ENCODE peak calls at places on chromosomes 2 and 18, in ten cellular contexts. N is tibial artery; U is A549; X is neural progenitor cell; V is upper lobe of right lung; R is foreskin fibroblast; J is kidney epithelial cell; B is IMR-90; W is CD4-positive, alpha-beta memory T cell; F is astrocyte of the spinal cord. H is an unnamed sample.

GRCh38 chr18:59065684-59066083 is 74.0 kb upstream of the SEC11C start:
- DNase-seq in N (no peak), U (peak), X (no peak), V (no peak), R (no peak), J (no peak), B (no peak), W (no peak), F (no peak), H (no peak)

GRCh38 chr18:61754039-61754583 is 138.7 kb downstream of the RNF152 start:
- DNase-seq in N (no peak), U (no peak), X (no peak), V (no peak), R (no peak), J (no peak), B (no peak), W (no peak), F (no peak), H (no peak)

GRCh38 chr18:56532176-56532840 is 106.1 kb downstream of the TXNL1 start:
- DNase-seq in N (no peak), U (no peak), X (no peak), V (no peak), R (no peak), J (no peak), B (peak), W (no peak), F (peak), H (no peak)

GRCh38 chr2:55885129-55885943 is 38.2 kb downstream of the EFEMP1 start:
- DNase-seq in N (no peak), U (peak), X (no peak), V (no peak), R (peak), J (peak), B (peak), W (no peak), F (peak), H (peak)

GRCh38 chr2:110655701-110656100 is 22.2 kb downstream of the BUB1 start:
- DNase-seq in N (no peak), U (no peak), X (no peak), V (no peak), R (no peak), J (no peak), B (peak), W (no peak), F (peak), H (no peak)

GRCh38 chr2:58289029-58289428 is 47.9 kb upstream of the FANCL start:
- DNase-seq in N (no peak), U (peak), X (no peak), V (no peak), R (no peak), J (no peak), B (peak), W (no peak), F (no peak), H (no peak)

GRCh38 chr2:25639131-25639530 is 34.2 kb downstream of the DTNB start:
- DNase-seq in N (no peak), U (no peak), X (no peak), V (no peak), R (peak), J (no peak), B (peak), W (no peak), F (no peak), H (no peak)

GRCh38 chr2:210399440-210400041 is 77.0 kb downstream of the LANCL1 start:
- DNase-seq in N (no peak), U (peak), X (no peak), V (no peak), R (no peak), J (no peak), B (peak), W (no peak), F (peak), H (peak)

GRCh38 chr2:62724886-62725711 is 19.6 kb downstream of the EHBP1 start:
- DNase-seq in N (no peak), U (peak), X (peak), V (no peak), R (no peak), J (no peak), B (no peak), W (peak), F (no peak), H (peak)

GRCh38 chr18:67417864-67418523 is 98.5 kb downstream of the DSEL start:
- DNase-seq in N (no peak), U (peak), X (no peak), V (no peak), R (peak), J (no peak), B (peak), W (peak), F (peak), H (peak)

GRCh38 chr2:27736890-27737204 is 34.7 kb upstream of the MRPL33 start:
- DNase-seq in N (no peak), U (no peak), X (no peak), V (no peak), R (no peak), J (no peak), B (no peak), W (no peak), F (no peak), H (no peak)

GRCh38 chr2:222305510-222306392 is 7.0 kb upstream of the PAX3 start:
- DNase-seq in N (no peak), U (peak), X (peak), V (no peak), R (peak), J (no peak), B (no peak), W (no peak), F (peak), H (peak)

GRCh38 chr2:152550386-152550785 is 166.9 kb downstream of the PRPF40A start:
- DNase-seq in N (no peak), U (no peak), X (no peak), V (no peak), R (no peak), J (no peak), B (peak), W (no peak), F (no peak), H (no peak)

GRCh38 chr2:176118606-176119370 is 2.2 kb downstream of the HOXD10 start:
- DNase-seq in N (no peak), U (peak), X (peak), V (no peak), R (no peak), J (no peak), B (no peak), W (no peak), F (no peak), H (peak)

GRCh38 chr2:54881759-54882158 is 158.3 kb downstream of the EML6 start:
- DNase-seq in N (no peak), U (no peak), X (no peak), V (no peak), R (no peak), J (no peak), B (no peak), W (no peak), F (no peak), H (no peak)

GRCh38 chr18:3281456-3282400 is 19.8 kb downstream of the MYL12B start:
- DNase-seq in N (no peak), U (peak), X (peak), V (no peak), R (peak), J (no peak), B (peak), W (no peak), F (peak), H (peak)

GRCh38 chr18:12883684-12884520 is at the start of gene PTPN2:
- DNase-seq in N (peak), U (peak), X (peak), V (peak), R (peak), J (peak), B (peak), W (peak), F (peak), H (peak)

GRCh38 chr18:12884521-12885323 is 685 bp upstream of the PTPN2 start:
- DNase-seq in N (peak), U (no peak), X (no peak), V (no peak), R (no peak), J (no peak), B (no peak), W (no peak), F (peak), H (no peak)

GRCh38 chr18:12883003-12883683 is 894 bp downstream of the PTPN2 start:
- DNase-seq in N (peak), U (no peak), X (peak), V (no peak), R (no peak), J (no peak), B (no peak), W (peak), F (no peak), H (no peak)

GRCh38 chr18:12880532-12880892 is 3.5 kb downstream of the PTPN2 start:
- DNase-seq in N (no peak), U (no peak), X (no peak), V (no peak), R (no peak), J (no peak), B (no peak), W (no peak), F (no peak), H (no peak)

GRCh38 chr18:12882416-12882815 is 1.6 kb downstream of the PTPN2 start:
- DNase-seq in N (no peak), U (no peak), X (no peak), V (no peak), R (peak), J (no peak), B (peak), W (no peak), F (peak), H (no peak)
- H3K4me3 ChIP-seq in N (no peak), U (peak), X (peak), V (peak), R (peak), J (peak), B (peak), W (peak), F (peak), H (peak)

GRCh38 chr2:170869036-170869435 is 52.3 kb downstream of the GAD1 start:
- DNase-seq in N (no peak), U (no peak), X (no peak), V (no peak), R (no peak), J (no peak), B (no peak), W (no peak), F (no peak), H (no peak)

GRCh38 chr2:170869461-170869860 is 52.8 kb downstream of the GAD1 start:
- DNase-seq in N (no peak), U (no peak), X (no peak), V (no peak), R (no peak), J (no peak), B (no peak), W (no peak), F (no peak), H (no peak)

GRCh38 chr2:170878061-170878460 is 51.0 kb upstream of the GORASP2 start:
- DNase-seq in N (no peak), U (no peak), X (no peak), V (no peak), R (no peak), J (no peak), B (peak), W (no peak), F (peak), H (no peak)

GRCh38 chr2:170878505-170878904 is 50.5 kb upstream of the GORASP2 start:
- DNase-seq in N (no peak), U (no peak), X (no peak), V (no peak), R (no peak), J (no peak), B (no peak), W (no peak), F (peak), H (no peak)

DNA sequence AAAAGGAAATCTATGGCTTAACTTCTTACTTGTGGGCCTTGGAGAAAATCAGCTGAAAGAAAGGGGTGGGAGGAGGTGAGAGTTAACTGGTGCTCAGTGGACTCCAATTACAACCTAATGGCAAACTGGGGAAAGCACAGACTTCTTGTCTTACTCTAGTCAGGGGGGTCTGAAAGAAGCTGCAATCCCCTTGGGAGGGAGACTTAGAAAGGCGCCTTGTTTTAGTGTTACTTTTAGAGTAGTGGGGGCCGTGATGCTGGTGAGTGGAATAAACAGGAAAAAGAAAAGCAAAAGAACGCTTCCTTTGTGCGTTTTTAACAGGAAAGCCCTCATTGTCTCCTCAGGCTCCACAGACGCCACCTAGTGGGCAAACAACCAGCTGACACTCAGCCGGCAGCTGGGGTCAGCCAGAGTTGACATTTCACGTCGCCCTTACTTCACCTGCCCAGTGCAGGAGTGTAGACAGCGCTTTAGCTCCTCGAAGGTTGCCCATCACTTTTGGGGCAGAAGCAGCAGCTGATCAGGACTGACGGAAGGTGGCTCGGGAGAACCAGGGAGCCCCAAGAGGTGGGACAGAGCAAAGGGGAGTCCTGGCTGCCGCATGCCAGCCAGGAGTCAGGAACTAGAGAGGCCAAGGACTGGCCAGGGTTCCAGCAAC is 55.9 kb upstream of the GORASP2 start:
- DNase-seq in N (peak), U (peak), X (peak), V (peak), R (peak), J (peak), B (peak), W (peak), F (peak), H (peak)
- H3K4me3 ChIP-seq in N (peak), U (no peak), X (no peak), V (no peak), R (peak), J (no peak), B (peak), W (no peak), F (no peak), H (peak)

GRCh38 chr2:233063269-233063975 is 3.3 kb downstream of the INPP5D start:
- DNase-seq in N (no peak), U (no peak), X (peak), V (peak), R (no peak), J (no peak), B (no peak), W (no peak), F (no peak), H (no peak)
- H3K4me3 ChIP-seq in N (no peak), U (no peak), X (no peak), V (peak), R (no peak), J (no peak), B (no peak), W (peak), F (no peak), H (no peak)

GRCh38 chr2:189179607-189179979 is at the start of gene COL5A2:
- DNase-seq in N (peak), U (peak), X (peak), V (no peak), R (peak), J (peak), B (peak), W (no peak), F (peak), H (peak)
- H3K4me3 ChIP-seq in N (peak), U (peak), X (peak), V (peak), R (peak), J (peak), B (peak), W (no peak), F (peak), H (peak)

GRCh38 chr2:173400760-173401159 is 46.1 kb downstream of the CDCA7 start:
- DNase-seq in N (no peak), U (peak), X (peak), V (no peak), R (no peak), J (no peak), B (no peak), W (no peak), F (no peak), H (peak)
- H3K4me3 ChIP-seq in N (no peak), U (no peak), X (no peak), V (no peak), R (no peak), J (no peak), B (no peak), W (no peak), F (no peak), H (no peak)

GRCh38 chr18:36188912-36189311 is 1.6 kb downstream of the MOCOS start:
- DNase-seq in N (no peak), U (no peak), X (peak), V (no peak), R (no peak), J (no peak), B (no peak), W (no peak), F (no peak), H (no peak)
- H3K4me3 ChIP-seq in N (no peak), U (peak), X (no peak), V (no peak), R (peak), J (no peak), B (no peak), W (no peak), F (no peak), H (no peak)

GRCh38 chr18:49664086-49664890 is 102.4 kb downstream of the LIPG start:
- DNase-seq in N (no peak), U (no peak), X (no peak), V (no peak), R (no peak), J (no peak), B (no peak), W (no peak), F (no peak), H (no peak)
- H3K4me3 ChIP-seq in N (no peak), U (no peak), X (no peak), V (no peak), R (no peak), J (no peak), B (no peak), W (no peak), F (no peak), H (no peak)

DNA sequence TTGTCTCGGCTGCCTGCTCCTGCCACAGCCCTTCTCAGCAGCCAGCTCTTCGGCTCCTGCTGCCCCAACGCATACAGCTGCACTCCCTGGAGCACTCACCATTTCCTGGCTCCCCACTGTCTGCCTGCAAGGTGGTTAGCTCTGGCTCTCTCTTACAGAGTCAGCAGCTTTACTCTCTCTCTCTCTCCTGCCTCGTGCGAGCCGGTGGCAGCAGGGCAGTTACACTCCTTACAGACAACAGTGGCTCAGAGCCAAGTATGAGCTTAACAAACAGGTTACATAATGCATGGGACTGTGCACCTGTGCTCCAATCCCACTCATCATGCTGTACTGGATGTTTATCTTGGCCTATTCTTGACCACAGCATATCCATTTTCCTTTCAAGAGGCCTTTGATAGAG is 47.4 kb upstream of the DNAJC10 start:
- DNase-seq in N (no peak), U (no peak), X (no peak), V (no peak), R (no peak), J (peak), B (peak), W (no peak), F (peak), H (peak)
- H3K4me3 ChIP-seq in N (no peak), U (no peak), X (no peak), V (no peak), R (no peak), J (no peak), B (no peak), W (no peak), F (no peak), H (no peak)

DNA sequence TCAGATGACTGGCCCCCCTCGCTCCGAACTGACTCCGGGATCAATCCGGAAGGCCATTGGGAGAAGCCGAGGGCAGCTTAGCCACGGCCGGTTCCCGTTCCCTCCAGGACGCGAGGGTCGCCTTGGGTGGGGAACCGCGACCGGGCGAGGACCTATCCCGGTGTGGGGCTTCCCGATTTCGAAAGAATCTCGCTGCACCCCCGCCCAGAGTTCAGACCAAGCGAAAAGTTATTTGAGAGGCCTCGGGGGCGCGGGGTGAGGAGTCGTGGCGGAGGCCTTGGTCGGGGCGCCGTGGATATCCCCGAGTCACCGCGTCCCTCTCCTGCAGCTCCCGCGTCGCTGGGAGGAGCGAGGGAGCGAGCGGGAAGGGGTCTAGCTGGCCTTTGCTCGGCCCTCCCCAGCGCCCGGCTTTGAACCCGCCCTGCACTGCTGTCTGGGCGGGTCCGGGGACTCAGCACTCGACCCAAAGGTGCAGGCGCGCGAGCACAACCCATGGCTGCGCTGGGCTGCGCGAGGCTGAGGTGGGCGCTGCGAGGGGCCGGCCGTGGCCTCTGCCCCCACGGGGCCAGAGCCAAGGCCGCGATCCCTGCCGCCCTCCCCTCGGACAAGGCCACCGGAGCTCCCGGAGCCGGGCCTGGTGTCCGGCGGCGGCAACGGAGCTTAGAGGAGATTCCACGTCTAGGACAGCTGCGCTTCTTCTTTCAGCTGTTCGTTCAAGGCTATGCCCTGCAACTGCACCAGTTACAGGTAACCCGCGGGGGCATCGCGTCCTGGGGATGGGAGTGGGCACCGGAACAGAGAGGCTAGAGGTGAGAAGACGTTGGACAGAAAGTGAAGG is at the start of gene CYP27A1:
- DNase-seq in N (peak), U (no peak), X (peak), V (peak), R (peak), J (no peak), B (no peak), W (no peak), F (peak), H (no peak)
- H3K4me3 ChIP-seq in N (peak), U (no peak), X (peak), V (peak), R (peak), J (peak), B (peak), W (no peak), F (peak), H (peak)